ENCODE peak calls at places on chromosomes 2 and 18, in five cellular contexts. K is heart left ventricle, Z is pancreas, R is cardiac fibroblast, Q is fibroblast of pulmonary artery. S is an unnamed sample.

GRCh38 chr2:131016826-131017596 is 76.2 kb downstream of the FAM168B start:
- DNase-seq in Q (peak; percentile 91), R (peak; percentile 76), Z (peak; percentile 47), K (no peak), S (no peak)

GRCh38 chr2:142980246-142981068 is 103.0 kb downstream of the KYNU start:
- DNase-seq in R (peak; percentile 70), Z (no peak), K (no peak), Q (peak; percentile 70), S (no peak)

GRCh38 chr2:47293967-47294366 is 109.0 kb upstream of the MSH2 start:
- DNase-seq in K (no peak), Q (no peak), R (no peak), Z (no peak), S (no peak)

GRCh38 chr18:79876497-79876896 is 75.0 kb downstream of the SLC66A2 start:
- DNase-seq in R (no peak), Q (no peak), K (no peak), Z (no peak), S (no peak)

GRCh38 chr2:130756041-130756720 is 841 bp downstream of the AMER3 start:
- DNase-seq in R (peak; percentile 8), K (no peak), Z (peak; percentile 34), Q (peak; percentile 13), S (peak; percentile 33)

GRCh38 chr2:37555457-37555856 is 116.0 kb downstream of the CDC42EP3 start:
- DNase-seq in K (no peak), Q (no peak), R (no peak), Z (no peak), S (no peak)

GRCh38 chr2:126372406-126372805 is 283.6 kb upstream of the GYPC start:
- DNase-seq in R (no peak), Z (no peak), K (no peak), Q (no peak), S (no peak)

GRCh38 chr2:98568161-98568956 is 40.0 kb downstream of the COA5 start:
- DNase-seq in R (no peak), K (no peak), Z (no peak), Q (no peak), S (no peak)

GRCh38 chr2:168894720-168895119 is 4.5 kb upstream of the SPC25 start:
- DNase-seq in Z (no peak), K (no peak), R (no peak), Q (no peak), S (no peak)

GRCh38 chr2:38274286-38275276 is 102.5 kb downstream of the ATL2 start:
- DNase-seq in Q (peak; percentile 91), Z (peak; percentile 14), K (no peak), R (peak; percentile 90), S (no peak)

GRCh38 chr2:148888003-148888501 is 13.0 kb downstream of the KIF5C start:
- DNase-seq in K (no peak), R (no peak), Z (no peak), Q (no peak), S (no peak)

GRCh38 chr2:20524412-20525040 is 77.7 kb downstream of the RHOB start:
- DNase-seq in R (peak; percentile 53), Q (peak; percentile 51), K (peak; percentile 74), Z (no peak), S (no peak)

GRCh38 chr2:66432801-66433694 is 1.9 kb upstream of the MEIS1 start:
- DNase-seq in R (peak; percentile 98), Q (peak; percentile 98), Z (peak; percentile 96), K (peak; percentile 90), S (peak; percentile 34)

GRCh38 chr2:129780316-129781282 is 198.9 kb upstream of the RAB6C start:
- DNase-seq in K (no peak), Z (no peak), R (no peak), Q (no peak), S (no peak)

GRCh38 chr2:230324503-230324902 is 2.5 kb upstream of the SP140L start:
- DNase-seq in K (no peak), Q (no peak), Z (no peak), R (no peak), S (no peak)

GRCh38 chr18:79698668-79699335 is 19.2 kb downstream of the CTDP1 start:
- DNase-seq in Z (no peak), Q (no peak), R (no peak), K (no peak), S (no peak)

GRCh38 chr18:77990131-77990530 is 740.5 kb downstream of the GALR1 start:
- DNase-seq in R (no peak), K (no peak), Q (no peak), Z (no peak), S (no peak)

GRCh38 chr18:38353149-38353548 is 787.6 kb upstream of the CELF4 start:
- DNase-seq in Z (no peak), R (no peak), Q (no peak), K (no peak), S (no peak)

GRCh38 chr2:241226723-241227634 is 38.5 kb downstream of the ANO7 start:
- DNase-seq in K (peak; percentile 49), R (peak; percentile 54), Q (peak; percentile 33), Z (no peak), S (no peak)

GRCh38 chr2:54723300-54724149 is at the start of gene EML6:
- DNase-seq in R (peak; percentile 99), Z (peak; percentile 98), K (peak; percentile 98), Q (peak; percentile 98), S (peak; percentile 96)
- TF ChIP-seq CTCF in R (no peak), Z (no peak), K (peak; percentile 24), Q (peak; percentile 13), S (peak; percentile 23)

GRCh38 chr2:221640686-221641085 is 68.6 kb upstream of the EPHA4 start:
- DNase-seq in Q (no peak), K (no peak), Z (no peak), R (no peak), S (no peak)

GRCh38 chr2:221641181-221641871 is 69.2 kb upstream of the EPHA4 start:
- DNase-seq in Z (no peak), Q (peak; percentile 74), R (peak; percentile 46), K (no peak), S (no peak)

DNA sequence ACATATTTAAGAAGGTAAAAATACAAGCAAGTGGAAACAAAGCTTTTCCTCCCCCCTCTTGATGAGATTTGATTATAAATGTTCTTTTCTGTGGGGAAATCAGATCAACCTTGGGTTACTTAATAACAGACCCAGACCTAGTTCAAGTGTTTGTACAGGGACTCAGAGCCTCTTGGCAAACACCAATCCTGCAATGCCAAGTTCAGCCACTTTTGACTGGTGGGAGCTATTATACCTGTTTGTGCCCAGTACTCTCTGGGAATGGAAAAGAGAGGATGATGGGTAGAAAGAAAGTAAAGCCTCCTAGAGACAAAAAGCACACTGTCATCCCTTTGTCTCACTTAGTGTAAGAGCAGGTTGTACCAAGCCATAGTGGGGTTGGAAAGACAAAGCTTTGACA is 63.8 kb upstream of the EPHA4 start:
- DNase-seq in Q (no peak), R (no peak), K (no peak), Z (peak; percentile 61), S (no peak)
- TF ChIP-seq CTCF in Q (no peak), R (no peak), K (no peak), Z (peak; percentile 22), S (no peak)

GRCh38 chr2:73939419-73939818 is 12.7 kb downstream of the DGUOK start:
- DNase-seq in Q (peak; percentile 39), R (peak; percentile 51), K (no peak), Z (no peak), S (no peak)
- TF ChIP-seq CTCF in Q (peak; percentile 11), R (no peak), K (peak; percentile 31), Z (no peak), S (no peak)

DNA sequence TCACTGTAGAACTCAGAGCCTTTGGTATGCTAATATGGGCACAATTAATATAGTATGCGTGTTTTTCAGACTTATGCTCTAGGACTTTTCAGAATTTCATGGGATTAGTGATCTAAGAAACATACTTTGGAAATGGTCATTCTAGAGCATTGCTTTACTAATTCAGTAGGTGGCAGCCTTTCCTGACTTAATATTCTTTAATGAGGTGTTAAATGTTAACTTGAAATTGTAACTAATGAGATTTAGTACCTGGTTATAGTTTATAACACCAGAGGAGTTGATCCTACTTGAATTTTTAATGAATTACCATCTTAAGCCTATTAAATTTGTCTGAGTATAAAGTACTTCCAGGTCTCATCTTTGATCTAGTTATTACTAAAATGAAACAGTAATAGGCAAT is 28.5 kb downstream of the ACTR2 start:
- DNase-seq in R (no peak), Q (no peak), K (no peak), Z (no peak), S (no peak)
- TF ChIP-seq CTCF in R (no peak), Q (peak; percentile 20), K (peak; percentile 36), Z (no peak), S (peak; percentile 9)